ENCODE peak calls at places on chromosomes 1 and 21, in eight cellular contexts. One of them, this sample, is unnamed.

GRCh38 chr1:24149854-24150227 is 6.9 kb upstream of the IL22RA1 start:
- DNase-seq in heart left ventricle: no peak
- DNase-seq in body of pancreas: peak; percentile 22
- DNase-seq in IMR-90: peak; percentile 69
- DNase-seq in GM12878: no peak
- DNase-seq in esophagus squamous epithelium: no peak
- DNase-seq in adrenal gland: peak; percentile 52
- DNase-seq in tibial nerve: no peak
- DNase-seq in this sample: peak; percentile 58

GRCh38 chr1:110060034-110060661 is 10.3 kb downstream of the ALX3 start:
- DNase-seq in heart left ventricle: no peak
- DNase-seq in body of pancreas: no peak
- DNase-seq in IMR-90: no peak
- DNase-seq in GM12878: no peak
- DNase-seq in esophagus squamous epithelium: no peak
- DNase-seq in adrenal gland: no peak
- DNase-seq in tibial nerve: no peak
- DNase-seq in this sample: peak; percentile 58

GRCh38 chr1:195562074-195562473 is 1046.2 kb downstream of the KCNT2 start:
- DNase-seq in heart left ventricle: no peak
- DNase-seq in body of pancreas: no peak
- DNase-seq in IMR-90: no peak
- DNase-seq in GM12878: no peak
- DNase-seq in esophagus squamous epithelium: no peak
- DNase-seq in adrenal gland: no peak
- DNase-seq in tibial nerve: no peak
- DNase-seq in this sample: no peak

GRCh38 chr1:152047607-152047953 is 10.8 kb upstream of the S100A11 start:
- DNase-seq in heart left ventricle: no peak
- DNase-seq in body of pancreas: peak; percentile 92
- DNase-seq in IMR-90: peak; percentile 89
- DNase-seq in GM12878: no peak
- DNase-seq in esophagus squamous epithelium: no peak
- DNase-seq in adrenal gland: no peak
- DNase-seq in tibial nerve: no peak
- DNase-seq in this sample: peak; percentile 77

GRCh38 chr1:115718011-115718754 is 50.3 kb downstream of the CASQ2 start:
- DNase-seq in heart left ventricle: no peak
- DNase-seq in body of pancreas: no peak
- DNase-seq in IMR-90: no peak
- DNase-seq in GM12878: no peak
- DNase-seq in esophagus squamous epithelium: no peak
- DNase-seq in adrenal gland: no peak
- DNase-seq in tibial nerve: no peak
- DNase-seq in this sample: no peak

GRCh38 chr1:17958704-17959103 is 148.9 kb upstream of the IGSF21 start:
- DNase-seq in heart left ventricle: no peak
- DNase-seq in body of pancreas: no peak
- DNase-seq in IMR-90: no peak
- DNase-seq in GM12878: no peak
- DNase-seq in esophagus squamous epithelium: no peak
- DNase-seq in adrenal gland: no peak
- DNase-seq in tibial nerve: no peak
- DNase-seq in this sample: no peak

GRCh38 chr1:19704247-19705113 is 39.8 kb downstream of the HTR6 start:
- DNase-seq in heart left ventricle: peak; percentile 70
- DNase-seq in body of pancreas: peak; percentile 61
- DNase-seq in IMR-90: peak; percentile 69
- DNase-seq in GM12878: no peak
- DNase-seq in esophagus squamous epithelium: no peak
- DNase-seq in adrenal gland: peak; percentile 71
- DNase-seq in tibial nerve: peak; percentile 50
- DNase-seq in this sample: peak; percentile 70

GRCh38 chr1:153614189-153614900 is 1.4 kb upstream of the S100A16 start:
- DNase-seq in heart left ventricle: no peak
- DNase-seq in body of pancreas: no peak
- DNase-seq in IMR-90: no peak
- DNase-seq in GM12878: no peak
- DNase-seq in esophagus squamous epithelium: no peak
- DNase-seq in adrenal gland: no peak
- DNase-seq in tibial nerve: no peak
- DNase-seq in this sample: no peak

GRCh38 chr1:81679972-81680371 is 120.8 kb upstream of the ADGRL2 start:
- DNase-seq in heart left ventricle: no peak
- DNase-seq in body of pancreas: no peak
- DNase-seq in IMR-90: peak; percentile 45
- DNase-seq in GM12878: no peak
- DNase-seq in esophagus squamous epithelium: no peak
- DNase-seq in adrenal gland: no peak
- DNase-seq in tibial nerve: no peak
- DNase-seq in this sample: peak; percentile 56

GRCh38 chr1:162166934-162167615 is 97.6 kb downstream of the NOS1AP start:
- DNase-seq in heart left ventricle: no peak
- DNase-seq in body of pancreas: no peak
- DNase-seq in IMR-90: no peak
- DNase-seq in GM12878: no peak
- DNase-seq in esophagus squamous epithelium: no peak
- DNase-seq in adrenal gland: no peak
- DNase-seq in tibial nerve: no peak
- DNase-seq in this sample: no peak

GRCh38 chr1:16903054-16903453 is 7.3 kb downstream of the RNU1-2 start:
- DNase-seq in heart left ventricle: no peak
- DNase-seq in body of pancreas: no peak
- DNase-seq in IMR-90: peak; percentile 71
- DNase-seq in GM12878: no peak
- DNase-seq in esophagus squamous epithelium: no peak
- DNase-seq in adrenal gland: no peak
- DNase-seq in tibial nerve: no peak
- DNase-seq in this sample: no peak

GRCh38 chr1:3237994-3238704 is 169.1 kb downstream of the PRDM16 start:
- DNase-seq in heart left ventricle: no peak
- DNase-seq in body of pancreas: no peak
- DNase-seq in IMR-90: no peak
- DNase-seq in GM12878: no peak
- DNase-seq in esophagus squamous epithelium: no peak
- DNase-seq in adrenal gland: no peak
- DNase-seq in tibial nerve: no peak
- DNase-seq in this sample: peak; percentile 82

GRCh38 chr21:38223893-38224540 is 32.8 kb upstream of the KCNJ15 start:
- DNase-seq in heart left ventricle: no peak
- DNase-seq in body of pancreas: no peak
- DNase-seq in IMR-90: peak; percentile 26
- DNase-seq in GM12878: no peak
- DNase-seq in esophagus squamous epithelium: no peak
- DNase-seq in adrenal gland: no peak
- DNase-seq in tibial nerve: no peak
- DNase-seq in this sample: no peak

GRCh38 chr1:183306317-183307042 is 111.7 kb downstream of the NMNAT2 start:
- DNase-seq in heart left ventricle: peak; percentile 44
- DNase-seq in body of pancreas: peak; percentile 84
- DNase-seq in IMR-90: no peak
- DNase-seq in GM12878: no peak
- DNase-seq in esophagus squamous epithelium: no peak
- DNase-seq in adrenal gland: no peak
- DNase-seq in tibial nerve: no peak
- DNase-seq in this sample: no peak

GRCh38 chr1:86741947-86742572 is 37.7 kb downstream of the SH3GLB1 start:
- DNase-seq in heart left ventricle: no peak
- DNase-seq in body of pancreas: peak; percentile 49
- DNase-seq in IMR-90: peak; percentile 39
- DNase-seq in GM12878: no peak
- DNase-seq in esophagus squamous epithelium: no peak
- DNase-seq in adrenal gland: peak; percentile 33
- DNase-seq in tibial nerve: no peak
- DNase-seq in this sample: peak; percentile 47

DNA sequence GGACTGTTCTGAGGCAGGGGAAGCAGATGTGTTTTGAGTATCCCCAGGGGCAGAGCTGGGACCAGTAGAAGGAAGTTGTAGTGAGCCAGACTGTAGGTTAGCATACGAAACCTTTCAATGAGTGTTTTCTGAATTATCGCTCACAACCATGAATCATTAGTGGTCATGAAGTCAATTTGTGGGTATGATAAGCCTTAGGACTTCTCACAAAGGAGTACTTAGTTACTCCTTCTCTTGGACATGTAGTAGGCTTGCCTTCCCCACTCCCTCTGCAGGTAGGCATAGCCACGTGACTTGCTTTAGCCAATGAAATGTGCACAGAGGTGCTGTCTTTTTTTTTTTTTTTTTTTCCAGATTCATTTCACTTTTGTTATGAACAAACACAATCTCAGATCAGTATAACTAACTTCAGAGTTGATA is 23.9 kb upstream of the FAAH start:
- DNase-seq in heart left ventricle: no peak
- DNase-seq in body of pancreas: no peak
- DNase-seq in IMR-90: peak; percentile 45
- DNase-seq in GM12878: peak; percentile 37
- DNase-seq in esophagus squamous epithelium: no peak
- DNase-seq in adrenal gland: no peak
- DNase-seq in tibial nerve: no peak
- DNase-seq in this sample: peak; percentile 68
- TF ChIP-seq POLR2A in heart left ventricle: no peak
- TF ChIP-seq POLR2A in body of pancreas: no peak
- TF ChIP-seq POLR2A in IMR-90: no peak
- TF ChIP-seq POLR2A in GM12878: no peak
- TF ChIP-seq POLR2A in esophagus squamous epithelium: no peak
- TF ChIP-seq POLR2A in adrenal gland: no peak
- TF ChIP-seq POLR2A in tibial nerve: no peak
- TF ChIP-seq POLR2A in this sample: no peak

DNA sequence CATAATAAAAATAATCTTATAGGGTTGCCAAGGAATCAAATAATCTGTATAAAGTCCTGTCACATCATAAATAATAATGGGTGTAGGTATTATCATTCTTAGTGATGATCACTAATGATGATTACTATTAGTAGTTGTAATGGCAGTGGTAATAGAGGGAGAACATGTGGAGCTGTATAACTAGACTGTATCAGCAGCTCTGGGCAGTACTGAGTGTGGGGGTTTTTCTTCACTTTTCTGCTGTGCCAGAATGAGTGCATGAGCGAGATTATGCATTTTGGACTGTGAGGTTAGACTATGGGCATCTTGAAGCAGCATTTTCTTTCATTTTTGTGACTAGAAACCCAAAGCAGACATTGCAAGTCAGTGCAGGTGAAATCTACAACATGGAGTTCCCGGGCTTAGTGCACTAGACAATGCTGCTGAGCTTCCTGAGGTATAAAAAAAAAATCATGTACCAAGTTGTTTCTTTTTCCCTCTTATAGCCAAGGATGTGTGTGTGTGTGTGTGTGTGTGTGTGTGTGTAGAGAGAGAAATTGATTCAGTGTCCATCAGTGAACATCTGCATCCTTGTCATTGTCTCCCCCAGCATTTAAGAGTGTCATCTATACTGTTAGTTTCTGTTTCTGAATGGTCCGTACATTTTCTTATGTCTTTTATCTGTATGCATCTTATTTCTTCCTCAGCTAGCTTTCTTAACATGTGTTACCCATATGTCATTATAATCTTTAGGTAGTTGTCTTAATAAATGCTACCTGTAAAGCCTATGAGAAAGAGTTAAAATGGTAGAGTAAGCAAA is 86.6 kb downstream of the GIPC2 start:
- DNase-seq in heart left ventricle: no peak
- DNase-seq in body of pancreas: no peak
- DNase-seq in IMR-90: no peak
- DNase-seq in GM12878: no peak
- DNase-seq in esophagus squamous epithelium: no peak
- DNase-seq in adrenal gland: no peak
- DNase-seq in tibial nerve: no peak
- DNase-seq in this sample: no peak
- TF ChIP-seq CTCF in heart left ventricle: no peak
- TF ChIP-seq CTCF in body of pancreas: no peak
- TF ChIP-seq CTCF in IMR-90: no peak
- TF ChIP-seq CTCF in GM12878: no peak
- TF ChIP-seq CTCF in esophagus squamous epithelium: no peak
- TF ChIP-seq CTCF in adrenal gland: no peak
- TF ChIP-seq CTCF in tibial nerve: no peak
- TF ChIP-seq CTCF in this sample: no peak

DNA sequence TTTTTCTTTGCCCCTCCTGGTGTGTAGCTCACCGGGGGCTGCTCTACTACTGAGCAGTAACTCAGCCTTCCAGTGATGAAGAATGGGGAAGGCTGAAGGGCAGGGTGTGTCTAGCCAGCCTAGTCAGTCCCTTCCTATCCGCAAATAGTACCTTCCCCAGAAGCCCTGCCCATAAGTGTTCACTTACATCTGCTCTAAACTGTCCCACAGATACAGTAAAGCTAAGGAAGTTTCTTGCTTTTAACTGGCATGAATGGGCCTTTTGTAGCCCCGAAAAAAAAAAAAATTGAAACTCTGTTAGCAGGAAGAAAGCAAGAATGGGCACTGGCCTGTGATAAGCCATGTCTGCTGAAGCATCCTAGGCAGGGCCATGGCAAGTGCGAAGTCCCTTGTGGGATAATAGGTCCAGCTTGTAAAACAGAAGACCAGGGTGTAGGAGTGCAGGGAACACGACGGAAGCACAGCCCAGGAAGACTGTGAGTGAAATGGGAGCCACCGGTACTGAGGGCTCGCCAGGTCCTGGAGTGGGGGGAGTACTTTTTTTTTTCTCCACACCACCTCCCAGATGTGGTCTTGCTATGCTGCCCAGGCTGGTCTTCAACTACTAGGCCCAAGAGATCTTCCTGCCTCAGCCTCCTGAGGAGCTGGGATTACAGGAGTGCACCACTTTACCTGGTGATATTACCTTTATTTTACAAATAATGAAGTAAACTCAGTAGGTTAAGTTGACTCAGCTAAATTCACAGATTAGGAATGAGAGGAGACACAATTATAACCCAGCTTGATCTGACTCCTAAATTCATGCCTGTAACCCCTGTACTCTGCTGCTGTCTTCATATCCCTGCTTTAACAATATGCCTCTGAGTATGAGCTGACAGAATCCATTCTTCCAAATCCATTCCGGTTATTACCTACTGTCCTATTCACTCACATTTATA is 347.5 kb downstream of the SMYD3 start:
- DNase-seq in heart left ventricle: no peak
- DNase-seq in body of pancreas: no peak
- DNase-seq in IMR-90: no peak
- DNase-seq in GM12878: no peak
- DNase-seq in esophagus squamous epithelium: no peak
- DNase-seq in adrenal gland: no peak
- DNase-seq in tibial nerve: no peak
- DNase-seq in this sample: no peak
- H3K4me3 ChIP-seq in heart left ventricle: no peak overlapping the region
- H3K4me3 ChIP-seq in body of pancreas: no peak overlapping the region
- H3K4me3 ChIP-seq in IMR-90: no peak overlapping the region
- H3K4me3 ChIP-seq in GM12878: no peak overlapping the region
- H3K4me3 ChIP-seq in esophagus squamous epithelium: no peak overlapping the region
- H3K4me3 ChIP-seq in adrenal gland: no peak overlapping the region
- H3K4me3 ChIP-seq in tibial nerve: no peak overlapping the region
- H3K4me3 ChIP-seq in this sample: no peak overlapping the region

DNA sequence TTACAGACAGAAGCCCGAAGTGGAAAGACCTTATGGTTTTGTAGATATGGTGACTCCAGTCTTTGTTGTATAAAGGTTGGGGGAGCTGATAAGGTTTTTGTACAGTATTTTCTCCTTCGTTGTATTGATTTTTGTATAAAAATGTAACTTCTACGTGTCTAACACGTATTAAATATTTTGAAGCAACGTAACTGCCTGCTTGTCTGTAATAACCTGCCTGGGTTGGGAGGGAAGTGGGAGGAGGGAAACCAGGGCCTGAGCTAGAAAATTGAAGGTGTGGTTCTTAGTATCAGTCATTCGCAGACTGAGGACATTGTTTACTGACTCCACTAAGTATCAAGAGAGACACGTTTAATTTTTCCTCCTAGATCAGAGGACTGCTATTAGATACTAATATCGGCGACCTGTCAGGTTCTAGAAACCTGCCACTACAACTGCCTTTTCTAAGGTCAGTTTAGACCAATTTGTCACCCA is 2.2 kb downstream of the IER5 start:
- DNase-seq in heart left ventricle: no peak
- DNase-seq in body of pancreas: no peak
- DNase-seq in IMR-90: no peak
- DNase-seq in GM12878: no peak
- DNase-seq in esophagus squamous epithelium: no peak
- DNase-seq in adrenal gland: no peak
- DNase-seq in tibial nerve: no peak
- DNase-seq in this sample: no peak
- TF ChIP-seq POLR2A in heart left ventricle: no peak
- TF ChIP-seq POLR2A in body of pancreas: no peak
- TF ChIP-seq POLR2A in IMR-90: no peak
- TF ChIP-seq POLR2A in GM12878: no peak
- TF ChIP-seq POLR2A in esophagus squamous epithelium: no peak
- TF ChIP-seq POLR2A in adrenal gland: no peak
- TF ChIP-seq POLR2A in tibial nerve: no peak
- TF ChIP-seq POLR2A in this sample: no peak

This sample was measured in stomach.